ENCODE peak calls at places on chromosome 22, in five cellular contexts. Q, P, X, G and J are unnamed samples. For H3K4me1, the result is how much of the 10 kb centered on the place peaks cover.

GRCh38 chr22:32202539-32203180 is 2.2 kb downstream of the RFPL2 start:
- DNase-seq in Q (peak), P (no peak), X (no peak), G (no peak), J (no peak)

GRCh38 chr22:47954107-47954506 is 1191.7 kb downstream of the TBC1D22A start:
- DNase-seq in Q (no peak), P (no peak), X (no peak), G (no peak), J (no peak)

GRCh38 chr22:41909290-41910049 is 5.4 kb downstream of the SHISA8 start:
- DNase-seq in Q (no peak), P (no peak), X (no peak), G (no peak), J (no peak)

GRCh38 chr22:27488456-27489224 is 312.9 kb downstream of the MN1 start:
- DNase-seq in Q (peak), P (no peak), X (no peak), G (no peak), J (peak)

GRCh38 chr22:50189184-50189848 is 3.6 kb downstream of the TRABD start:
- DNase-seq in Q (no peak), P (no peak), X (no peak), G (no peak), J (no peak)

GRCh38 chr22:25908212-25908611 is 166.2 kb downstream of the MYO18B start:
- DNase-seq in Q (no peak), P (no peak), X (no peak), G (no peak), J (no peak)

GRCh38 chr22:41237036-41237706 is 3.6 kb downstream of the CHADL start:
- DNase-seq in Q (no peak), P (no peak), X (no peak), G (no peak), J (no peak)

GRCh38 chr22:36221799-36222751 is 17.3 kb downstream of the APOL2 start:
- DNase-seq in Q (peak), P (no peak), X (peak), G (no peak), J (no peak)

GRCh38 chr22:35539910-35540599 is 576 bp upstream of the RASD2 start:
- DNase-seq in Q (peak), P (no peak), X (peak), G (no peak), J (peak)

GRCh38 chr22:25064894-25065560 is 112.5 kb downstream of the KIAA1671 start:
- DNase-seq in Q (no peak), P (no peak), X (no peak), G (no peak), J (no peak)

GRCh38 chr22:25774575-25775026 is 32.6 kb downstream of the MYO18B start:
- DNase-seq in Q (peak), P (no peak), X (no peak), G (no peak), J (no peak)

GRCh38 chr22:32850591-32851517 is 49.3 kb downstream of the TIMP3 start:
- DNase-seq in Q (no peak), P (peak), X (no peak), G (peak), J (peak)

GRCh38 chr22:36301851-36302250 is 48.9 kb downstream of the APOL1 start:
- DNase-seq in Q (peak), P (no peak), X (no peak), G (no peak), J (no peak)

GRCh38 chr22:25627271-25627848 is 62.9 kb downstream of the GRK3 start:
- DNase-seq in Q (no peak), P (no peak), X (no peak), G (no peak), J (no peak)

GRCh38 chr22:46829140-46829891 is 66.9 kb downstream of the TBC1D22A start:
- DNase-seq in Q (peak), P (no peak), X (no peak), G (no peak), J (no peak)

GRCh38 chr22:49983148-49984042 is 22.8 kb downstream of the PIM3 start:
- DNase-seq in Q (no peak), P (no peak), X (no peak), G (no peak), J (no peak)

GRCh38 chr22:27433585-27434190 is 367.9 kb downstream of the MN1 start:
- DNase-seq in Q (peak), P (no peak), X (no peak), G (no peak), J (no peak)

GRCh38 chr22:50660306-50660705 is 12.3 kb upstream of the SHANK3 start:
- DNase-seq in Q (no peak), P (no peak), X (no peak), G (no peak), J (no peak)

GRCh38 chr22:49999063-49999900 is 13.3 kb downstream of the IL17REL start:
- DNase-seq in Q (no peak), P (no peak), X (no peak), G (no peak), J (no peak)

GRCh38 chr22:30635273-30636225 is at the start of gene SLC35E4:
- DNase-seq in Q (peak), P (peak), X (peak), G (peak), J (peak)

GRCh38 chr22:36374603-36375024 is 13.2 kb downstream of the MYH9 start:
- DNase-seq in Q (peak), P (no peak), X (peak), G (no peak), J (no peak)

GRCh38 chr22:49551446-49551845 is 276.2 kb downstream of the BRD1 start:
- DNase-seq in Q (no peak), P (no peak), X (no peak), G (no peak), J (no peak)

GRCh38 chr22:26322179-26322905 is 106.7 kb upstream of the ASPHD2 start:
- DNase-seq in Q (peak), P (no peak), X (no peak), G (no peak), J (peak)

GRCh38 chr22:41822289-41823057 is 10.4 kb upstream of the SREBF2 start:
- DNase-seq in Q (peak), P (no peak), X (no peak), G (no peak), J (no peak)

GRCh38 chr22:36055376-36056310 is 27.0 kb upstream of the RBFOX2 start:
- DNase-seq in Q (no peak), P (no peak), X (no peak), G (no peak), J (peak)

GRCh38 chr22:32985899-32986772 is 72.0 kb downstream of the SYN3 start:
- DNase-seq in Q (peak), P (peak), X (no peak), G (peak), J (peak)

GRCh38 chr22:32853662-32854061 is 52.2 kb downstream of the TIMP3 start:
- DNase-seq in Q (no peak), P (no peak), X (no peak), G (no peak), J (no peak)

GRCh38 chr22:37566903-37567798 is 6.9 kb downstream of the CDC42EP1 start:
- DNase-seq in Q (peak), P (peak), X (peak), G (peak), J (peak)

GRCh38 chr22:33909906-33910305 is 10.4 kb downstream of the LARGE1 start:
- DNase-seq in Q (no peak), P (no peak), X (no peak), G (no peak), J (no peak)

GRCh38 chr22:37186228-37186996 is 1.6 kb downstream of the C1QTNF6 start:
- DNase-seq in Q (peak), P (no peak), X (peak), G (no peak), J (no peak)

DNA sequence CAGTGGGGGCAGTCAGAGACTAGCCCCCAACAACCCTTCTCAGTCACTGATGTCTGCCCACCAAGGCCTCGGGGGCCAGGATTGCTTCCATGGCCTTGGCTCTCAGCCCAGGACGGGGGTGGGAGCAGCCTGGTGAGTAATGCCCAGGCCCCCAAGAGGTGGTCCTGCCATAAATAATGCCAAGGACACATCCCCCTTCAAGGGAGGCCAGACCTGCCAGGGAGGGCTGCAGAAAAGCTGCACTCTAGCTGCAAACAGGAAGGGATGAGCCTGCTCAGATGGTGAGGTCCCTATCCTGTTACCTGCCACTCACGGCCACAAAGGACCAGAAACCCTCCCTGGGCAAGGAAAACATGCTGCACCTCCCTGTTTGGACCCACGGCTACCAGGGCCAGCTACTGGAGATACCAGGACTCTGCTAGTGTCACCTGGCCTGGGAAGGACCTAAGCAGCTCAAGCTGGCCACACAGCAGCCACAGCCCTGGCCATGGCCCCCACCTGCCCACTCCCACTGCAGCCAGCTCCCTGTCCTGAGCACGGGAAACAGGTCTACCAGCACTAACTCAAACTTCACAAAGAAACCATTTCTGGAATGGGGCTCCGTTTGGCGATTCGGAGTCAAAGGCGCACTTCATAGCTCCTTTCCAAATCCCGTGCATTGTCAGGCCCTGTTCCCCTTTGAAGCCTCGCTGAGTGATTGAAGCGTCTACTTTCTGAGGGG is 12.1 kb downstream of the GNB1L start:
- DNase-seq in Q (no peak), P (no peak), X (no peak), G (peak), J (no peak)
- H3K4me1 ChIP-seq in Q (under half), P (under half), X (under half), G (under half), J (under half)

GRCh38 chr22:23268139-23268712 is 87.9 kb downstream of the BCR start:
- DNase-seq in Q (no peak), P (no peak), X (no peak), G (no peak), J (no peak)

GRCh38 chr22:23268877-23269276 is 88.6 kb downstream of the BCR start:
- DNase-seq in Q (no peak), P (no peak), X (no peak), G (no peak), J (no peak)

GRCh38 chr22:23265389-23265700 is 85.0 kb downstream of the BCR start:
- DNase-seq in Q (no peak), P (no peak), X (no peak), G (no peak), J (no peak)

GRCh38 chr22:23266780-23267179 is 86.5 kb downstream of the BCR start:
- DNase-seq in Q (no peak), P (no peak), X (no peak), G (no peak), J (no peak)

GRCh38 chr22:23267225-23268043 is 87.1 kb downstream of the BCR start:
- DNase-seq in Q (no peak), P (no peak), X (no peak), G (no peak), J (no peak)
- H3K4me1 ChIP-seq in Q (under half), P (under half), X (under half), G (under half), J (under half)

DNA sequence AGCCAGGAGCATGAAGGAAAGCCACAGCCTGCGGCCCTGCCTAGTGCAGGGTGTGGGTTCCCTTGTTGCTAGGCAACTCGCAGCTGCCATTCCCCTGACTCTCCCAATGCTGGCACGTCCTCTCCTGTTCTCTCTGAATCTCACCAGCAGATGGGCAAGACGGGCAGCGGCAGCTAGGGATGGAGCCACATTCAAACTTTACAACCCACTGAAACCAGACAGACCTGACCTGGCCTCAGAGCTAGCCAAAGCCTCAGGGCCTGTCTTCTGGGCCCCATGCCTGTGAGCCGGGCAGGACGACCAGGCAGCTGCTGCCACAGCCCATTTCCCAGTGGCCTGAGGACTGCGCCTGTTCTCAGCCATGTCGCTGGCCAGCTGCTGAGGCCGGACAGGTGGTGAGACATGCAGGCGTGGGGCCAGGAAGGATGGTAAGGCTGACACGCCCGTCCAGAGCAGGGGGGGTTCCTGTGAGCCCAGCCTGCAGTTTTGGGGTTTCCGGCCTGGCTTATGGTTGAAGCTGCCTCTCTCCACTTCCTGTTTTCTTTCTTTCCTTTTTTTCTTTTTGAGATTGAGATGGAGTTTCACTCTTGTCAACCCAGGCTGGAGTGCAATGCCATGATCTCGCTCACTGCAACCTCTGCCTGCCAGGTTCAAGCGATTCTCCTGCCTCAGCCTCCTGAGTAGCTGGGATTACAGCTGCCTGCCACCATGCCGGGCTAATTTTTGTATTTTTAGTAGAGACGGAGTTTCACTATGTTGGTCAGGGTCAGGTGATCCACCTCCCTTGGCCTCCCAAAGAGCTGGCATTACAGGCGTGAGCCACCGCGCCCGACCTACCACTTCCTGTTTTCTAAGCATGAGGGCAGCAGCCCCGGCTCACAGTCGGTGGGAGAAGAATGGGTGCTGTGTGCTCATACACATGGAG is 4.1 kb downstream of the SUN2 start:
- DNase-seq in Q (no peak), P (no peak), X (peak), G (no peak), J (peak)
- H3K4me1 ChIP-seq in Q (under half), P (under half), X (half or more), G (under half), J (under half)

GRCh38 chr22:45338795-45339194 is 29.1 kb downstream of the FAM118A start:
- DNase-seq in Q (no peak), P (no peak), X (no peak), G (no peak), J (no peak)

GRCh38 chr22:45335854-45336492 is 26.2 kb downstream of the FAM118A start:
- DNase-seq in Q (no peak), P (no peak), X (no peak), G (no peak), J (no peak)

GRCh38 chr22:45335021-45335818 is 25.5 kb downstream of the FAM118A start:
- DNase-seq in Q (no peak), P (no peak), X (no peak), G (peak), J (peak)

GRCh38 chr22:45336971-45337431 is 27.3 kb downstream of the FAM118A start:
- DNase-seq in Q (no peak), P (peak), X (no peak), G (peak), J (peak)

GRCh38 chr22:45337536-45337935 is 27.8 kb downstream of the FAM118A start:
- DNase-seq in Q (no peak), P (no peak), X (no peak), G (no peak), J (no peak)
- H3K4me1 ChIP-seq in Q (under half), P (under half), X (under half), G (under half), J (half or more)

GRCh38 chr22:43521716-43522115 is 109.9 kb downstream of the MPPED1 start:
- DNase-seq in Q (peak), P (no peak), X (no peak), G (no peak), J (no peak)
- H3K4me1 ChIP-seq in Q (under half), P (under half), X (under half), G (under half), J (under half)

GRCh38 chr22:44449061-44449682 is 48.9 kb downstream of the RTL6 start:
- DNase-seq in Q (peak), P (no peak), X (no peak), G (no peak), J (no peak)
- H3K4me1 ChIP-seq in Q (under half), P (under half), X (under half), G (under half), J (under half)

GRCh38 chr22:17890892-17891291 is 116.6 kb upstream of the BID start:
- DNase-seq in Q (no peak), P (no peak), X (no peak), G (no peak), J (peak)
- H3K4me1 ChIP-seq in Q (under half), P (under half), X (under half), G (under half), J (under half)

DNA sequence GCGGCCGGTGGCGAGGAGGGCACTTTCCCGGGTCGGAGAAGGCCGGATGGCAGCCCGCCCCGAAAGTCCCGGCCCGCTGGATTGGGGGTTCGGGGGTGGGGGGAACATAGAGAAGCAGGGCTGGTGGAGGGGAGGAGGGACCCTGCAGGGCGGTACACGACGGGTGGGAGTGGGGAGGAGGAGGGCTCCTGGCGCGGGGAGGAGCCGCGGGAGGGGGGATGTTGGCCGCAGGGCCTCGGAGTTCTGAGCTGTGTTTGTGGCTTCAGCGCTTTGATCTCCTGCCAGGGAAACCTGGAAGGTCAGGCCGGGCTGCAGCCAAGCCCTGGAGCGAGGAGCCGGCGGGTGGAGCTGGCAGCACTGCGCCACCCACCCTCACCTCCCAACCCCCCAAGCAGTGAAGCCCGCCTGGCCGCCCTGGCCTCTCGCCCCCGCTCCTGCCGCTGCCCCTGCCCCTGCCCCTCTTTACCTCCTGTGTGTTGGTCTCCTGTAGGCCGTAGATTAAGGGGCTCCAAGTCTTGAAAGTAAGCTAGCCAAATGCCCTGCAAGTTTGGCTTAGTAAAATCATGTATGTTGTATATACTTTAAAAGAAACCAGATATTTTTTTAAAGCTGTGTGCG is 30.9 kb downstream of the C22orf31 start:
- DNase-seq in Q (peak), P (peak), X (no peak), G (peak), J (peak)
- H3K4me1 ChIP-seq in Q (under half), P (under half), X (under half), G (under half), J (under half)

DNA sequence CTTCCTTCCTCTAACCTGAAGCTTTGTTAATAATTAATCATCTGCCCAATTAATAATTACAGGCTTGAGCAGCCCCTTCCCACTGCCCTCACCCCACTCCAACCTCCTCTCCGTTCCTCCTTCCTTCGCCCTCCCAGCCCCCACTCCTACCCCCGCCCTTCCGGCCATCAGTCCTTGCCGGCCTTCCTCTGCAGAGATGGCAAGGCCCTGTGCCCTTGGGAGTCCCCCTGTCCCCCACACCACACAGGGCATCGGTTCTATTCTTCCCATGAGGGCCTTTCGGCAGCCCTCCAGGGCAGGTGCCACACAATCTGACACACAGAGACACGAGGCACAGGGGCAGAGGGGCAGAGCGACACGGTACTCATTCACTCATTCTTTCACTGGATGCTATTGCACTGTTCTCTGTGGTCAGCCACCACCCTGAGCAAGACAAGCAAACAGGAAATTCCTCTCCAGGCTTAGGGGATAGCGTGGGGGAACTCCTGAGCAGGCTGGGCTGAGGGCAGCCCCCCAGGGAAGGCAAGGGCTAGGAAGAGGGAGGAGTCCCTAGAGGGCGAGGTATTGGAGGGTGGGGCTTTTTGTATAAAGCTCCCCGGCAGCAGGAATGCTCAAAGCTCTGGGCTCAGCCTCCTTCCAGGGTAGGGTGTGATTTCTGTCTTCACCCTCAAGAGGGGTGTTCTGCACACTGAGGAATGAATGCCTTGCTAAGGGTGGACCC is 14.8 kb downstream of the MGAT3 start:
- DNase-seq in Q (no peak), P (no peak), X (no peak), G (no peak), J (no peak)
- H3K4me1 ChIP-seq in Q (under half), P (half or more), X (under half), G (under half), J (under half)

GRCh38 chr22:18109410-18110193 is 1.0 kb upstream of the TUBA8 start:
- DNase-seq in Q (no peak), P (no peak), X (no peak), G (no peak), J (no peak)
- H3K4me1 ChIP-seq in Q (under half), P (under half), X (under half), G (under half), J (under half)